ENCODE peak calls at places on chromosomes 11 and 22, in six cellular contexts. U is endodermal cell, J is foreskin fibroblast, P is uterus, O is B cell, X is fibroblast of villous mesenchyme. S is an unnamed sample.

GRCh38 chr11:126280595-126280994 is 2.3 kb upstream of the TIRAP start:
- DNase-seq in U (no peak), J (no peak), P (no peak), O (no peak), X (no peak), S (no peak)

GRCh38 chr22:45966320-45966891 is 10.6 kb downstream of the WNT7B start:
- DNase-seq in U (no peak), J (no peak), P (no peak), O (no peak), X (no peak), S (no peak)

GRCh38 chr11:117887431-117888139 is 11.1 kb upstream of the FXYD6 start:
- DNase-seq in U (peak; percentile 65), J (no peak), P (peak; percentile 15), O (no peak), X (no peak), S (peak; percentile 9)

GRCh38 chr11:77375114-77375513 is 73.6 kb upstream of the GDPD4 start:
- DNase-seq in U (no peak), J (peak; percentile 73), P (no peak), O (no peak), X (no peak), S (no peak)

GRCh38 chr22:48765595-48765994 is 1062.1 kb downstream of the BRD1 start:
- DNase-seq in U (peak; percentile 11), J (no peak), P (no peak), O (no peak), X (no peak), S (no peak)

GRCh38 chr11:1195690-1196515 is 27.0 kb upstream of the MUC5B start:
- DNase-seq in U (peak; percentile 20), J (no peak), P (peak; percentile 9), O (peak; percentile 22), X (no peak), S (no peak)

GRCh38 chr22:36734171-36735058 is 30.9 kb upstream of the CACNG2 start:
- DNase-seq in U (peak; percentile 43), J (peak; percentile 73), P (no peak), O (no peak), X (peak; percentile 22), S (no peak)

GRCh38 chr11:57387284-57388030 is 3.0 kb downstream of the PRG2 start:
- DNase-seq in U (no peak), J (peak; percentile 17), P (peak; percentile 22), O (no peak), X (no peak), S (no peak)

GRCh38 chr11:13596601-13597000 is 71.9 kb upstream of the FAR1 start:
- DNase-seq in U (no peak), J (peak; percentile 25), P (no peak), O (no peak), X (no peak), S (no peak)

GRCh38 chr11:59551651-59552521 is 40.5 kb downstream of the OR4D9 start:
- DNase-seq in U (peak; percentile 71), J (peak; percentile 90), P (peak; percentile 68), O (no peak), X (peak; percentile 85), S (no peak)

GRCh38 chr11:13663631-13664071 is 4.8 kb upstream of the FAR1 start:
- DNase-seq in U (no peak), J (peak; percentile 67), P (no peak), O (no peak), X (peak; percentile 45), S (no peak)

GRCh38 chr11:91730071-91730470 is 494.5 kb upstream of the FAT3 start:
- DNase-seq in U (peak; percentile 63), J (no peak), P (no peak), O (no peak), X (no peak), S (no peak)

GRCh38 chr22:39992088-39992826 is 2.5 kb upstream of the FAM83F start:
- DNase-seq in U (no peak), J (no peak), P (no peak), O (no peak), X (no peak), S (no peak)

GRCh38 chr22:46233231-46233630 is 16.9 kb downstream of the CDPF1 start:
- DNase-seq in U (no peak), J (peak; percentile 26), P (no peak), O (no peak), X (no peak), S (no peak)

GRCh38 chr11:26271666-26272065 is 60.3 kb upstream of the ANO3 start:
- DNase-seq in U (no peak), J (no peak), P (no peak), O (no peak), X (no peak), S (no peak)

GRCh38 chr22:41286639-41287091 is 678 bp upstream of the RANGAP1 start:
- DNase-seq in U (no peak), J (peak; percentile 50), P (no peak), O (peak; percentile 63), X (no peak), S (no peak)

GRCh38 chr11:69059429-69059828 is 10.7 kb downstream of the TPCN2 start:
- DNase-seq in U (no peak), J (no peak), P (no peak), O (no peak), X (no peak), S (no peak)

GRCh38 chr11:73983764-73984543 is 1.3 kb upstream of the UCP2 start:
- DNase-seq in U (peak; percentile 39), J (no peak), P (no peak), O (no peak), X (no peak), S (no peak)

GRCh38 chr11:2990617-2991476 is 1.3 kb downstream of the NAP1L4 start:
- DNase-seq in U (no peak), J (no peak), P (no peak), O (no peak), X (peak; percentile 19), S (no peak)

GRCh38 chr11:20609727-20610707 is 10.6 kb downstream of the SLC6A5 start:
- DNase-seq in U (peak; percentile 98), J (peak; percentile 78), P (peak; percentile 19), O (peak; percentile 62), X (peak; percentile 55), S (peak; percentile 91)

GRCh38 chr11:76803811-76804600 is 20.9 kb downstream of the TSKU start:
- DNase-seq in U (peak; percentile 31), J (peak; percentile 71), P (no peak), O (no peak), X (no peak), S (peak; percentile 34)

GRCh38 chr11:58575377-58576020 is at the start of gene LPXN:
- DNase-seq in U (no peak), J (peak; percentile 75), P (no peak), O (peak; percentile 11), X (no peak), S (no peak)

GRCh38 chr11:119935341-119935925 is 202.5 kb downstream of the TRIM29 start:
- DNase-seq in U (no peak), J (no peak), P (no peak), O (no peak), X (no peak), S (no peak)

GRCh38 chr11:43947003-43947500 is 4.6 kb downstream of the C11orf96 start:
- DNase-seq in U (peak; percentile 81), J (peak; percentile 54), P (peak; percentile 61), O (no peak), X (peak; percentile 59), S (no peak)

GRCh38 chr22:24247011-24247507 is 2.2 kb upstream of the GGT5 start:
- DNase-seq in U (no peak), J (peak; percentile 51), P (no peak), O (no peak), X (no peak), S (no peak)

GRCh38 chr11:66915046-66915832 is 42.9 kb downstream of the PC start:
- DNase-seq in U (peak; percentile 76), J (no peak), P (no peak), O (no peak), X (no peak), S (no peak)
- TF ChIP-seq CTCF in U (peak; percentile 32), J (no peak), P (no peak), O (no peak), X (no peak), S (no peak)

GRCh38 chr11:17405232-17406005 is 17.0 kb upstream of the KCNJ11 start:
- DNase-seq in U (peak; percentile 76), J (peak; percentile 77), P (peak; percentile 50), O (no peak), X (peak; percentile 68), S (no peak)
- TF ChIP-seq CTCF in U (peak; percentile 33), J (peak; percentile 5), P (peak; percentile 3), O (no peak), X (peak; percentile 30), S (no peak)

GRCh38 chr22:25382762-25383161 is 163.3 kb downstream of the CRYBB2 start:
- DNase-seq in U (no peak), J (no peak), P (no peak), O (no peak), X (no peak), S (no peak)
- TF ChIP-seq CTCF in U (peak; percentile 46), J (peak; percentile 4), P (no peak), O (no peak), X (no peak), S (no peak)

GRCh38 chr11:8813658-8814057 is 97.3 kb upstream of the AKIP1 start:
- DNase-seq in U (peak; percentile 96), J (peak; percentile 93), P (peak; percentile 85), O (peak; percentile 71), X (peak; percentile 92), S (peak; percentile 31)
- TF ChIP-seq CTCF in U (peak; percentile 97), J (peak; percentile 92), P (peak; percentile 79), O (peak; percentile 65), X (peak; percentile 98), S (peak; percentile 76)

GRCh38 chr11:87743002-87743401 is 432.2 kb downstream of the RAB38 start:
- DNase-seq in U (peak; percentile 68), J (no peak), P (no peak), O (no peak), X (no peak), S (no peak)
- TF ChIP-seq CTCF in U (peak; percentile 82), J (no peak), P (no peak), O (no peak), X (no peak), S (no peak)

GRCh38 chr11:95853862-95854261 is 63.6 kb downstream of the CEP57 start:
- DNase-seq in U (no peak), J (no peak), P (no peak), O (no peak), X (no peak), S (no peak)
- TF ChIP-seq CTCF in U (no peak), J (no peak), P (no peak), O (no peak), X (no peak), S (no peak)

GRCh38 chr22:44802956-44803355 is 50.6 kb downstream of the ARHGAP8 start:
- DNase-seq in U (peak; percentile 20), J (no peak), P (no peak), O (no peak), X (no peak), S (no peak)
- TF ChIP-seq CTCF in U (no peak), J (no peak), P (no peak), O (no peak), X (no peak), S (no peak)

S was measured in mesothelial cell of epicardium.